ENCODE peak calls at places on chromosomes 16 and 17, in eight cellular contexts. One of them, this sample, is unnamed. For H3K4me1, the result is how much of the 10 kb centered on the place peaks cover.

GRCh38 chr16:67282447-67282805 is 3.1 kb downstream of the PLEKHG4 start:
- DNase-seq in IMR-90: no peak
- DNase-seq in HCT116: no peak
- DNase-seq in suprapubic skin: no peak
- DNase-seq in ovary: no peak
- DNase-seq in Peyer's patch: no peak
- DNase-seq in heart left ventricle: no peak
- DNase-seq in body of pancreas: no peak
- DNase-seq in this sample: no peak

GRCh38 chr17:60039096-60039495 is 39.6 kb downstream of the HEATR6 start:
- DNase-seq in suprapubic skin: no peak
- DNase-seq in body of pancreas: no peak
- DNase-seq in heart left ventricle: no peak
- DNase-seq in ovary: no peak
- DNase-seq in Peyer's patch: no peak
- DNase-seq in HCT116: no peak
- DNase-seq in IMR-90: no peak
- DNase-seq in this sample: no peak

GRCh38 chr17:80192268-80192667 is 22.4 kb downstream of the CARD14 start:
- DNase-seq in suprapubic skin: no peak
- DNase-seq in HCT116: no peak
- DNase-seq in heart left ventricle: no peak
- DNase-seq in body of pancreas: peak
- DNase-seq in ovary: no peak
- DNase-seq in IMR-90: no peak
- DNase-seq in Peyer's patch: no peak
- DNase-seq in this sample: no peak

GRCh38 chr16:66205287-66206167 is 161.0 kb upstream of the CDH5 start:
- DNase-seq in Peyer's patch: no peak
- DNase-seq in heart left ventricle: no peak
- DNase-seq in IMR-90: peak
- DNase-seq in HCT116: no peak
- DNase-seq in suprapubic skin: no peak
- DNase-seq in ovary: no peak
- DNase-seq in body of pancreas: no peak
- DNase-seq in this sample: no peak

GRCh38 chr17:28917465-28917864 is 14.6 kb upstream of the DHRS13 start:
- DNase-seq in HCT116: no peak
- DNase-seq in IMR-90: no peak
- DNase-seq in heart left ventricle: no peak
- DNase-seq in Peyer's patch: no peak
- DNase-seq in ovary: no peak
- DNase-seq in body of pancreas: no peak
- DNase-seq in suprapubic skin: no peak
- DNase-seq in this sample: no peak

GRCh38 chr17:14940946-14941280 is 324.2 kb downstream of the PMP22 start:
- DNase-seq in body of pancreas: no peak
- DNase-seq in suprapubic skin: no peak
- DNase-seq in HCT116: no peak
- DNase-seq in heart left ventricle: no peak
- DNase-seq in ovary: no peak
- DNase-seq in IMR-90: no peak
- DNase-seq in Peyer's patch: no peak
- DNase-seq in this sample: no peak

GRCh38 chr17:12388206-12388605 is 277.5 kb upstream of the MYOCD start:
- DNase-seq in IMR-90: peak
- DNase-seq in ovary: no peak
- DNase-seq in HCT116: no peak
- DNase-seq in suprapubic skin: no peak
- DNase-seq in body of pancreas: no peak
- DNase-seq in Peyer's patch: no peak
- DNase-seq in heart left ventricle: no peak
- DNase-seq in this sample: no peak

GRCh38 chr17:58541249-58541648 is 26.8 kb upstream of the MTMR4 start:
- DNase-seq in heart left ventricle: no peak
- DNase-seq in suprapubic skin: no peak
- DNase-seq in body of pancreas: no peak
- DNase-seq in Peyer's patch: no peak
- DNase-seq in HCT116: peak
- DNase-seq in IMR-90: no peak
- DNase-seq in ovary: no peak
- DNase-seq in this sample: no peak

GRCh38 chr17:19534562-19535149 is 1.0 kb downstream of the SLC47A1 start:
- DNase-seq in ovary: no peak
- DNase-seq in heart left ventricle: no peak
- DNase-seq in HCT116: no peak
- DNase-seq in body of pancreas: no peak
- DNase-seq in IMR-90: no peak
- DNase-seq in suprapubic skin: no peak
- DNase-seq in Peyer's patch: no peak
- DNase-seq in this sample: no peak

GRCh38 chr17:52143536-52143935 is 15.0 kb downstream of the CA10 start:
- DNase-seq in Peyer's patch: no peak
- DNase-seq in HCT116: no peak
- DNase-seq in IMR-90: no peak
- DNase-seq in ovary: no peak
- DNase-seq in suprapubic skin: no peak
- DNase-seq in body of pancreas: no peak
- DNase-seq in heart left ventricle: no peak
- DNase-seq in this sample: no peak

GRCh38 chr17:10119203-10120112 is 78.9 kb downstream of the GAS7 start:
- DNase-seq in Peyer's patch: no peak
- DNase-seq in suprapubic skin: peak
- DNase-seq in ovary: no peak
- DNase-seq in heart left ventricle: peak
- DNase-seq in body of pancreas: peak
- DNase-seq in HCT116: peak
- DNase-seq in IMR-90: no peak
- DNase-seq in this sample: peak

GRCh38 chr17:77872199-77872598 is 86.3 kb upstream of the TNRC6C start:
- DNase-seq in ovary: no peak
- DNase-seq in HCT116: no peak
- DNase-seq in suprapubic skin: no peak
- DNase-seq in heart left ventricle: peak
- DNase-seq in Peyer's patch: no peak
- DNase-seq in body of pancreas: no peak
- DNase-seq in IMR-90: no peak
- DNase-seq in this sample: no peak
- H3K4me1 ChIP-seq in ovary: under half
- H3K4me1 ChIP-seq in HCT116: under half
- H3K4me1 ChIP-seq in suprapubic skin: under half
- H3K4me1 ChIP-seq in heart left ventricle: under half
- H3K4me1 ChIP-seq in Peyer's patch: under half
- H3K4me1 ChIP-seq in body of pancreas: under half
- H3K4me1 ChIP-seq in IMR-90: under half
- H3K4me1 ChIP-seq in this sample: under half

DNA sequence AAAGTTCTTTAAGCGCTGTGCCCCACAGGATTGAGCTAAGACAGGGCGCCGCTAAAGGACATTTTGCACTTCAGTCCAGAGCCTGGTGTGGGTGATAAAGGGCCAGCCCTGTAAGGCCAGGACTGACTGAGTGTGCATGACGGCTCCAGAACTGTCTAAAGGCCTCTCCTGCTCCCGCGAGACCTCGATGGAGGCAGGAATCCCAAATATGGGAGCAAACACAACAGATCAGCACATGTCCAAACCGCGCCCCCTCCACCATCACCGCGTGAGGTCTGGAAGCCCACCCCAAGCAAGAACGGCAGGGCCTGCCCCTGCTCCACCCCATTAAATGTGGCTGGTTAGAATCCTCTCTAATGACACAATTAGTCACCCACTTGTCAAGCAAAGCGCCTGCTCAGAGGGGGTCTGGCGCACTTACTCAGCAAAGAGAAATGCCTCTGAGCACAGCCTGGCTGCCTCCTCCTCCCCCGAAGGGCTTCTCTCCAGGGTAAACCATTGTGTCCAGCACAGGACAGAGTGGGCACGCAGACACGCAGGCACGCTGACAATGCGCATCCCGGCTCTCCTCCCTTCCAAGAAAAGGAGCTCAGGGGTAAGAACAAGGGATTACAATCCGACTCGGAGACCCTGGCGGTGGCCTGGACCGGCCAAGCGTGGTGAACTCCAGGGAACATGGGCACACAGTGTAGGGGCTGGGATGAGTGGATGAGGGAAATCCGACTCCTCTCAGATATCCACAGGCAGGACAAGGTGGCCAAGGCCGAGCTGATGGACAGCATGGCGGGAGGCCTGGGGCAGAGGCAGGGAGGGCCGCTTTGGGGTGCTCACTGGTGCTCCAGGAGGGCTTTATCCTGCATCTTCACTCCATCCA is 1.5 kb downstream of the MXRA7 start:
- DNase-seq in heart left ventricle: peak
- DNase-seq in suprapubic skin: peak
- DNase-seq in IMR-90: peak
- DNase-seq in ovary: peak
- DNase-seq in HCT116: no peak
- DNase-seq in Peyer's patch: no peak
- DNase-seq in body of pancreas: peak
- DNase-seq in this sample: peak
- TF ChIP-seq POLR2A in heart left ventricle: peak
- TF ChIP-seq POLR2A in suprapubic skin: no peak
- TF ChIP-seq POLR2A in IMR-90: peak
- TF ChIP-seq POLR2A in ovary: peak
- TF ChIP-seq POLR2A in HCT116: no peak
- TF ChIP-seq POLR2A in Peyer's patch: no peak
- TF ChIP-seq POLR2A in body of pancreas: peak
- TF ChIP-seq POLR2A in this sample: no peak

GRCh38 chr17:61364463-61364846 is 35.2 kb upstream of the TBX2 start:
- DNase-seq in IMR-90: no peak
- DNase-seq in body of pancreas: no peak
- DNase-seq in suprapubic skin: no peak
- DNase-seq in Peyer's patch: no peak
- DNase-seq in HCT116: no peak
- DNase-seq in heart left ventricle: no peak
- DNase-seq in ovary: no peak
- DNase-seq in this sample: no peak
- H3K4me1 ChIP-seq in IMR-90: under half
- H3K4me1 ChIP-seq in body of pancreas: under half
- H3K4me1 ChIP-seq in suprapubic skin: under half
- H3K4me1 ChIP-seq in Peyer's patch: under half
- H3K4me1 ChIP-seq in HCT116: under half
- H3K4me1 ChIP-seq in heart left ventricle: under half
- H3K4me1 ChIP-seq in ovary: under half
- H3K4me1 ChIP-seq in this sample: under half

GRCh38 chr16:57265850-57266530 is 18.5 kb downstream of the PLLP start:
- DNase-seq in heart left ventricle: peak
- DNase-seq in Peyer's patch: peak
- DNase-seq in HCT116: no peak
- DNase-seq in ovary: no peak
- DNase-seq in suprapubic skin: no peak
- DNase-seq in body of pancreas: peak
- DNase-seq in IMR-90: no peak
- DNase-seq in this sample: peak
- TF ChIP-seq POLR2A in heart left ventricle: no peak
- TF ChIP-seq POLR2A in Peyer's patch: peak
- TF ChIP-seq POLR2A in HCT116: no peak
- TF ChIP-seq POLR2A in ovary: no peak
- TF ChIP-seq POLR2A in suprapubic skin: no peak
- TF ChIP-seq POLR2A in body of pancreas: no peak
- TF ChIP-seq POLR2A in IMR-90: no peak
- TF ChIP-seq POLR2A in this sample: no peak

GRCh38 chr17:2406903-2407790 is 6.3 kb upstream of the MNT start:
- DNase-seq in heart left ventricle: peak
- DNase-seq in suprapubic skin: peak
- DNase-seq in Peyer's patch: peak
- DNase-seq in HCT116: peak
- DNase-seq in IMR-90: peak
- DNase-seq in body of pancreas: peak
- DNase-seq in ovary: no peak
- DNase-seq in this sample: peak

GRCh38 chr17:2406271-2406902 is 5.5 kb upstream of the MNT start:
- DNase-seq in ovary: no peak
- DNase-seq in IMR-90: no peak
- DNase-seq in body of pancreas: no peak
- DNase-seq in heart left ventricle: peak
- DNase-seq in HCT116: no peak
- DNase-seq in suprapubic skin: peak
- DNase-seq in Peyer's patch: peak
- DNase-seq in this sample: peak

GRCh38 chr17:2402517-2402916 is 1.7 kb upstream of the MNT start:
- DNase-seq in IMR-90: no peak
- DNase-seq in Peyer's patch: peak
- DNase-seq in suprapubic skin: peak
- DNase-seq in HCT116: no peak
- DNase-seq in ovary: no peak
- DNase-seq in body of pancreas: no peak
- DNase-seq in heart left ventricle: peak
- DNase-seq in this sample: no peak

GRCh38 chr17:2403044-2403443 is 2.2 kb upstream of the MNT start:
- DNase-seq in Peyer's patch: no peak
- DNase-seq in HCT116: no peak
- DNase-seq in ovary: no peak
- DNase-seq in IMR-90: no peak
- DNase-seq in heart left ventricle: peak
- DNase-seq in suprapubic skin: peak
- DNase-seq in body of pancreas: no peak
- DNase-seq in this sample: no peak

GRCh38 chr17:2405247-2405926 is 4.5 kb upstream of the MNT start:
- DNase-seq in HCT116: no peak
- DNase-seq in suprapubic skin: peak
- DNase-seq in IMR-90: peak
- DNase-seq in body of pancreas: no peak
- DNase-seq in heart left ventricle: peak
- DNase-seq in Peyer's patch: no peak
- DNase-seq in ovary: no peak
- DNase-seq in this sample: peak
- H3K4me1 ChIP-seq in HCT116: under half
- H3K4me1 ChIP-seq in suprapubic skin: half or more
- H3K4me1 ChIP-seq in IMR-90: under half
- H3K4me1 ChIP-seq in body of pancreas: under half
- H3K4me1 ChIP-seq in heart left ventricle: under half
- H3K4me1 ChIP-seq in Peyer's patch: half or more
- H3K4me1 ChIP-seq in ovary: under half
- H3K4me1 ChIP-seq in this sample: under half

DNA sequence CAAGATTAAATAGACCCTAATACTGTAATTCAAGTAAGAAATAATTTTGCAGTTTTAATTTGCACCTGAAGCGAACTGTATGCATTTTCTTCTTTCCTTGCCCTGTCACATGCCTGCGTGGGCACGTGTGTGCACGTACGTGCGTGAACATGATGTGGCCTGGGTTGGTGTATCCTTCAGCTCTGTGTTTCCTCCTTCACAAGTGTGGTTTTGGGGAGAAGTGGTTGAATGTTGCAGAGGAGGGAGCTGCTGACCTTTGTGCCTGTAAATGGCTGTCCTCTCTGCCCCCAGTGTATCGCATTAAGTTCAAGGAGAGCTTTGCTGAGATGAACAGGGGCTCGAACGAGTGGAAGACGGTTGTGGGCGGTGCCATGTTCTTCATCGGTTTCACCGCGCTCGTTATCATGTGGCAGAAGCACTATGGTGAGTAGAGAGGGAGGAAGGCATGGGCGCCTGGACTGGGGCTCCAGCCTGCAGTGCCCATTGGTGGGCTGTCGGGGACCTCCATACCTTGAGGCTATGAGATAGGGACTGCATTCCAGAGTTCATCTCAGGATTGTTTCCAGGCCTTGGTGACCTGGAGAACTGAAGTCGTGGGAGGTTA is 6.0 kb downstream of the COX4I1 start:
- DNase-seq in body of pancreas: no peak
- DNase-seq in suprapubic skin: no peak
- DNase-seq in heart left ventricle: no peak
- DNase-seq in Peyer's patch: peak
- DNase-seq in HCT116: no peak
- DNase-seq in ovary: no peak
- DNase-seq in IMR-90: no peak
- DNase-seq in this sample: no peak
- TF ChIP-seq POLR2A in body of pancreas: no peak
- TF ChIP-seq POLR2A in suprapubic skin: no peak
- TF ChIP-seq POLR2A in heart left ventricle: no peak
- TF ChIP-seq POLR2A in Peyer's patch: no peak
- TF ChIP-seq POLR2A in HCT116: no peak
- TF ChIP-seq POLR2A in ovary: no peak
- TF ChIP-seq POLR2A in IMR-90: no peak
- TF ChIP-seq POLR2A in this sample: no peak

GRCh38 chr16:61382435-61382834 is 653.8 kb downstream of the CDH8 start:
- DNase-seq in heart left ventricle: no peak
- DNase-seq in suprapubic skin: no peak
- DNase-seq in body of pancreas: no peak
- DNase-seq in IMR-90: no peak
- DNase-seq in Peyer's patch: no peak
- DNase-seq in HCT116: no peak
- DNase-seq in ovary: no peak
- DNase-seq in this sample: no peak
- H3K4me1 ChIP-seq in heart left ventricle: under half
- H3K4me1 ChIP-seq in suprapubic skin: under half
- H3K4me1 ChIP-seq in body of pancreas: under half
- H3K4me1 ChIP-seq in IMR-90: under half
- H3K4me1 ChIP-seq in Peyer's patch: under half
- H3K4me1 ChIP-seq in HCT116: under half
- H3K4me1 ChIP-seq in ovary: under half
- H3K4me1 ChIP-seq in this sample: under half

This sample was measured in stomach.